ENCODE peak calls at places on chromosome 13, in four cellular contexts. Q is IMR-90, P is GM23248, C is substantia nigra. W is an unnamed sample.

GRCh38 chr13:95784161-95784880 is 107.4 kb downstream of the DNAJC3 start:
- DNase-seq in Q (peak; percentile 91), P (peak; percentile 72), C (no peak), W (no peak)

GRCh38 chr13:98422046-98422445 is 154.9 kb downstream of the STK24 start:
- DNase-seq in Q (no peak), P (no peak), C (no peak), W (no peak)

GRCh38 chr13:48505597-48506091 is 27.2 kb downstream of the RCBTB2 start:
- DNase-seq in Q (peak; percentile 71), P (peak; percentile 19), C (no peak), W (peak; percentile 73)

GRCh38 chr13:81142306-81142999 is 801.5 kb upstream of the SPRY2 start:
- DNase-seq in Q (no peak), P (no peak), C (no peak), W (no peak)

GRCh38 chr13:44237276-44237767 is 136.3 kb upstream of the SERP2 start:
- DNase-seq in Q (peak; percentile 98), P (peak; percentile 98), C (peak; percentile 61), W (no peak)

GRCh38 chr13:50208826-50209335 is 193.6 kb downstream of the KCNRG start:
- DNase-seq in Q (peak; percentile 76), P (peak; percentile 78), C (no peak), W (peak; percentile 77)

GRCh38 chr13:43405457-43405856 is 381.3 kb downstream of the ENOX1 start:
- DNase-seq in Q (peak; percentile 74), P (peak; percentile 72), C (no peak), W (no peak)

GRCh38 chr13:20566424-20566916 is 487 bp upstream of the IFT88 start:
- DNase-seq in Q (peak; percentile 85), P (peak; percentile 93), C (no peak), W (no peak)

GRCh38 chr13:25455146-25455545 is 83.4 kb downstream of the ATP8A2 start:
- DNase-seq in Q (no peak), P (no peak), C (no peak), W (peak; percentile 51)

GRCh38 chr13:104650426-104650825 is 1584.2 kb upstream of the SLC10A2 start:
- DNase-seq in Q (no peak), P (no peak), C (no peak), W (no peak)

GRCh38 chr13:39815345-39816111 is 160.1 kb downstream of the COG6 start:
- DNase-seq in Q (no peak), P (no peak), C (no peak), W (no peak)

GRCh38 chr13:78604782-78605611 is 1.6 kb upstream of the POU4F1 start:
- DNase-seq in Q (peak; percentile 8), P (peak; percentile 52), C (no peak), W (no peak)

GRCh38 chr13:114056205-114057013 is 76.0 kb downstream of the RASA3 start:
- DNase-seq in Q (no peak), P (no peak), C (no peak), W (no peak)

GRCh38 chr13:41942462-41943094 is 18.3 kb downstream of the VWA8 start:
- DNase-seq in Q (peak; percentile 74), P (peak; percentile 65), C (no peak), W (no peak)

GRCh38 chr13:21434588-21434987 is 24.5 kb downstream of the ZDHHC20 start:
- DNase-seq in Q (no peak), P (no peak), C (no peak), W (no peak)

GRCh38 chr13:59793107-59793506 is 370.6 kb downstream of the DIAPH3 start:
- DNase-seq in Q (no peak), P (no peak), C (no peak), W (no peak)
- H3K27ac ChIP-seq in Q (no peak overlapping the region), P (no peak overlapping the region), C (no peak overlapping the region), W (no peak overlapping the region)

DNA sequence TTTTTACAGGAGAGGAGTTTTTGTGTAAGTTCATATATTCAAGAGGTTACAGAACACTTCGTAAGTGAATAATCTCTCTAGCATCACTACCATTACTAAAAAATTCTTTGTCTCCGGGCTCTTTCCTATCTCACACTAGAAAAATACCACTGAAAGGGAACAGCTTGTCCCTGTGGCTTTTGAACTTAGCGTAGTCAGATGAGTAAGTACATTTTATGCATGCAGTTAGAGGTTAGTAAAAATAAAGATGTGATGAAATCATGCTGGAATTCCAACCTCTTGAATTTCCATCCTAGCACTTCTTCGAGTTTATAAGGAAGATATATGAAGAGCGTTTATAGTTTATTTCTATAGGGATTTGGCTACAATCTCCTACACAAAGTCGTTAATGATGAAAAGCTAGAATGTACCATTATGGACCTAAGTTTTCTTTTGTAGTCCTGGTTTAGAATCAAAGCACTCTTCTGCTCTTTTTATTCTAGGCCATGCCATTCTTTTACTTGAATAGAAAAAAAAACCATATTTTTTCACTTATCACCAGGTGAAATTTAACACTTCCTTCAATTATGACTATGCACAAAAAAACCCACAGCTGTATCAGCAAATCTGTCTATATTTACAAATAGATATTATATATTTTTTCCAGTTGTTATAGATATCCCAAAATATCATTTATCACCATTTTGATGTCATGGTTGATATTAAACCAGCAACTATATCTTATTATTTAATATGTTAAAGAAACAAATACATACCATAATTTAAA is 139.9 kb upstream of the PCDH9 start:
- DNase-seq in Q (peak; percentile 92), P (peak; percentile 43), C (no peak), W (no peak)
- H3K27ac ChIP-seq in Q (peak overlapping the region; percentile 70), P (no peak overlapping the region), C (no peak overlapping the region), W (no peak overlapping the region)

GRCh38 chr13:32535140-32535539 is 3.5 kb downstream of the N4BP2L2 start:
- DNase-seq in Q (peak; percentile 7), P (peak; percentile 10), C (no peak), W (no peak)

GRCh38 chr13:32538621-32539246 is at the start of gene N4BP2L2:
- DNase-seq in Q (peak; percentile 99), P (peak; percentile 99), C (peak; percentile 94), W (no peak)

GRCh38 chr13:32537580-32538233 is 888 bp downstream of the N4BP2L2 start:
- DNase-seq in Q (no peak), P (peak; percentile 32), C (peak; percentile 11), W (peak; percentile 36)

GRCh38 chr13:32538234-32538620 is 368 bp downstream of the N4BP2L2 start:
- DNase-seq in Q (peak; percentile 62), P (peak; percentile 76), C (peak; percentile 22), W (no peak)

DNA sequence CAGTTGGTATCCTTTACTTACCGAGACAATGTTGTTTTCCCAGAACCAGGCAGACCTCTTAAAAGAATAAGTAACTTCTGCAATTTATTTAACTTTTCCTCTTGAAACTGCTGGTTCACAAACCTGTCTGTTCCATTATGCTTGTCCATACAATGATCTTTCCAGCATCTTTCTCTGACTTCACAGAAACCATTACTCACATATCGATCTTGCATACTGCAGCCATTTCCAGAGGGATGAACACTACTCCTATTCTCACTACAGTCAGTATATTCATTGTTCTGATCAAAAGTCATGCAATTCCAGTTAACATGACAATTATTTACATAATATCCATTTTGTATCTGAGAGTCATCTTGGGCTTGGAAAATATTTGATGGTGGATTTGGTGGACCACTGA is 2.8 kb downstream of the N4BP2L2 start:
- DNase-seq in Q (no peak), P (no peak), C (no peak), W (no peak)
- H3K27ac ChIP-seq in Q (no peak overlapping the region), P (no peak overlapping the region), C (no peak overlapping the region), W (no peak overlapping the region)

DNA sequence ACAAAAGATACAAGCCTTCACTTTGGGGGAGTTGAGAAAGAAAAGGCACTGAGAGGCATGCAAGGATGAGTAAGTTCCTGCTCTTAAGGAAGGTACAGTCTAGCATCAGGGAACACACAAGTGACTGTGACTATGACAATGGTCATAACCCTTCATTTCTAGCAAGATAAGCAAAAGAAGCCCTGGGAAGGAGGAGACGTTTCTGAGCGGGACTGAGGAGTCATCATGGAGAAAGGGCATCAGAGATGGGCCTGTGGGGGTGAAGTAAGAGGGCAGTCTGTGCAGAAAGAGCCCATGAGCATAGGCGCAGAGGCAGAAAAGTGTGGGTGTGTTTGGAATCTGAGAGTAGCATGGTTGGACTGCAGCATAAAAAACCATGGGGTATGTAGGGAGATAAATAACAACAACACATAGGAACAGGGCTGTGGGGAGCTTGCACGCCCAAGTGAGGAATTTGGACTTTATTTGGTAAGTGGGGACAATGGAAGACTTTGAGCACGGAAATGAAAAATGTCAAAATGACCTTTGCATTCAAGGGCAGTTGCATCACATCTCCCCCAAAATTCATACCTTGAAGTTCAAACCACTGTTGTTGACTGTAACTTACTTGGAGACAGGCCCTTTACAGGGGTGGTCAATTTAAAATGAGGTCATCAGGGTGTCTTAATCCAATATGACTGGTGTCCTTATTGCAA is 86.7 kb downstream of the MBNL2 start:
- DNase-seq in Q (peak; percentile 34), P (peak; percentile 38), C (no peak), W (no peak)
- H3K27ac ChIP-seq in Q (peak overlapping the region; percentile 75), P (peak overlapping the region; percentile 54), C (peak overlapping the region; percentile 59), W (peak overlapping the region; percentile 19)

GRCh38 chr13:71759506-71760225 is 107.3 kb downstream of the DACH1 start:
- DNase-seq in Q (no peak), P (no peak), C (no peak), W (no peak)
- H3K27ac ChIP-seq in Q (no peak overlapping the region), P (no peak overlapping the region), C (no peak overlapping the region), W (peak overlapping the region; percentile 9)